ENCODE peak calls at places on chromosomes 12 and 14, in seven cellular contexts. C is upper lobe of left lung, U is choroid plexus epithelial cell, M is HL-60, T is heart left ventricle, Z is fibroblast of mammary gland, L is WERI-Rb-1. R is an unnamed sample.

GRCh38 chr14:54606178-54606577 is 39.2 kb downstream of the SAMD4A start:
- DNase-seq in C (no peak), U (no peak), M (no peak), T (peak; percentile 74), Z (no peak), L (no peak), R (no peak)

GRCh38 chr14:94441130-94441529 is 11.5 kb downstream of the SERPINA11 start:
- DNase-seq in C (no peak), U (no peak), M (no peak), T (no peak), Z (no peak), L (no peak), R (no peak)

GRCh38 chr12:92740421-92740820 is 37.6 kb downstream of the PLEKHG7 start:
- DNase-seq in C (no peak), U (no peak), M (no peak), T (no peak), Z (no peak), L (no peak), R (no peak)

GRCh38 chr14:24079521-24080141 is 8.3 kb downstream of the CPNE6 start:
- DNase-seq in C (no peak), U (no peak), M (peak; percentile 73), T (peak; percentile 2), Z (no peak), L (peak; percentile 96), R (no peak)

GRCh38 chr12:101697930-101698781 is 716 bp downstream of the CHPT1 start:
- DNase-seq in C (peak; percentile 67), U (peak; percentile 42), M (peak; percentile 72), T (peak; percentile 79), Z (peak; percentile 34), L (peak; percentile 44), R (no peak)

GRCh38 chr12:6697584-6698351 is 2.8 kb downstream of the PIANP start:
- DNase-seq in C (no peak), U (peak; percentile 66), M (peak; percentile 32), T (no peak), Z (peak; percentile 71), L (peak; percentile 65), R (no peak)

GRCh38 chr14:78746086-78746595 is 576.0 kb downstream of the NRXN3 start:
- DNase-seq in C (no peak), U (no peak), M (no peak), T (no peak), Z (no peak), L (peak; percentile 55), R (no peak)

GRCh38 chr12:128802756-128803155 is 21.0 kb downstream of the SLC15A4 start:
- DNase-seq in C (no peak), U (no peak), M (no peak), T (no peak), Z (no peak), L (no peak), R (no peak)

GRCh38 chr12:128290938-128291337 is 24.0 kb downstream of the TMEM132C start:
- DNase-seq in C (no peak), U (no peak), M (no peak), T (no peak), Z (peak; percentile 1), L (no peak), R (no peak)

GRCh38 chr12:110012137-110012536 is 12.9 kb downstream of the ANKRD13A start:
- DNase-seq in C (peak; percentile 87), U (no peak), M (no peak), T (no peak), Z (peak; percentile 25), L (no peak), R (no peak)

GRCh38 chr14:61524211-61524806 is 171.0 kb upstream of the HIF1A start:
- DNase-seq in C (peak; percentile 65), U (peak; percentile 81), M (no peak), T (no peak), Z (peak; percentile 86), L (no peak), R (no peak)

GRCh38 chr12:5578775-5579174 is 146.9 kb downstream of the NTF3 start:
- DNase-seq in C (no peak), U (no peak), M (no peak), T (no peak), Z (no peak), L (no peak), R (no peak)

GRCh38 chr12:128449146-128449894 is 182.3 kb downstream of the TMEM132C start:
- DNase-seq in C (no peak), U (no peak), M (no peak), T (no peak), Z (no peak), L (no peak), R (no peak)

DNA sequence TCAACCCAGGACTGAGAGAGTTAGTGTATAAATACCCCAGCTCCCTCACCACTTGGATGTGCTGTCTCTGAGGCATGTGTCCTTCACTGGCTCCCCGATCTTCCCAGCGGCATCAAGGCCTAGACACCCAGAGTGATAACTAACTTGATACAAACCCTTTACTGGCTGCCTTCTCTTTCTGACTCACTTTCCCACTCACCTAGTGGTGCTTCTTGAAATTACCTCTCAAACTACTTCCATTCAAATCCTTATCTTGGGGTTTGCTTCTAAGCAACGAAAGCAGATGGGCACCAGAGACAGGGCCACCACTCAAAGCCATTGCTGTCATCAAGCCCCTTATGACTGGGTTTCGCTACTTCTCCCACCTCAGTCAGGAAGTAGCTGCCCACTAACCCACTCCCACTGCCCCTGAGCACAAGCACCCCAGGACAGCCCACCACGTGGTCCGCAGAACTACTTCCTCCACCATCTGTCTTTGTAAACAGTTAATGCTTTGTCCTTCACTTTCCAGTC is 17.2 kb downstream of the ZFP36L1 start:
- DNase-seq in C (peak; percentile 18), U (no peak), M (no peak), T (no peak), Z (no peak), L (no peak), R (no peak)
- TF ChIP-seq CTCF in C (no peak), U (peak; percentile 1), M (no peak), T (peak; percentile 11), Z (no peak), L (peak; percentile 28), R (no peak)

GRCh38 chr12:105223358-105223840 is 12.6 kb downstream of the APPL2 start:
- DNase-seq in C (peak; percentile 24), U (no peak), M (peak; percentile 22), T (no peak), Z (peak; percentile 47), L (no peak), R (no peak)
- H3K4me3 ChIP-seq in C (no peak overlapping the region), U (no peak overlapping the region), M (no peak overlapping the region), T (no peak overlapping the region), Z (no peak overlapping the region), L (no peak overlapping the region), R (no peak overlapping the region)

DNA sequence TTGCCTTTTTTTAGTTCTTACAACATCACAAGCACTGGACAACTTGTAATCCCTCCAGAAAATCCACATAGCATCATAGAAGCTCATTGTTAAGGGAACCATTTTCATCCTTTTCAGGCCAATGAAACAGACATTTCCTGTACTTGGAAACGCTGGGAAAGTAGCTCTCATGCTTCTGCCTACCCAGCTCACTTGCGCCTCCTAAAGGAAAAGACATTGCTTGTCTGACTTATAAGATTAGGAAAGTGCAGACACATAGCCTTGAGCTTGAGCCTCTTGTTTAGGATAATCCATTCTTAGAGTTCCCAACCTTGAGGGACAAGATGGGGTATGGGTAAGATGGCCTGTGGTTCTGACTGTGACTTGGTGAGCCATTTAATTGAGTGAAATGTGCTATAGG is 589.5 kb downstream of the NOVA1 start:
- DNase-seq in C (no peak), U (peak; percentile 45), M (peak; percentile 3), T (no peak), Z (peak; percentile 65), L (peak; percentile 6), R (no peak)
- TF ChIP-seq CTCF in C (no peak), U (peak; percentile 51), M (no peak), T (no peak), Z (peak; percentile 63), L (peak; percentile 30), R (no peak)

DNA sequence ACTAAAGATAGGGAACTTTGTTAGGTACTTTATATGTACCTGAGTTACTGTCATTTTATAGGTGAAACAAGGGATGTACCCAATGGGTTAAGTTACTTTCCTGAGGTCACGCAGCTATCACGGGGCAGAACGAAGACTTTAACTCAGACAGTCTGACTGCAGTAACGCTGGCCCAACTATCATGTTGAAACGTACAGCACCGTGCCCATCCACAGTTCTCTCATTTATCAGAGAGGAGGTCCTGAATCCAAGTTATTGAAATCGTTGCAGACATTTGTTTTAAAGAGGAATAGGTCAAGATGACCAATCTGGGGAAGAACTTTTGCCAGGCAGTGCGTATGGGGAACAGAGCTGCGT is 587 bp upstream of the C12orf75 start:
- DNase-seq in C (no peak), U (no peak), M (no peak), T (no peak), Z (no peak), L (no peak), R (peak; percentile 9)
- H3K4me3 ChIP-seq in C (peak overlapping the region; percentile 78), U (peak overlapping the region; percentile 74), M (peak overlapping the region; percentile 36), T (peak overlapping the region; percentile 79), Z (peak overlapping the region; percentile 52), L (peak overlapping the region; percentile 37), R (peak overlapping the region; percentile 4)

GRCh38 chr14:75258079-75258802 is 20.4 kb upstream of the FOS start:
- DNase-seq in C (peak; percentile 70), U (peak; percentile 61), M (peak; percentile 72), T (no peak), Z (peak; percentile 73), L (no peak), R (no peak)

GRCh38 chr14:75257241-75257640 is 21.4 kb upstream of the FOS start:
- DNase-seq in C (no peak), U (no peak), M (peak; percentile 9), T (no peak), Z (peak; percentile 56), L (no peak), R (no peak)

GRCh38 chr14:75259946-75260545 is 18.6 kb upstream of the FOS start:
- DNase-seq in C (no peak), U (no peak), M (no peak), T (no peak), Z (no peak), L (no peak), R (no peak)

GRCh38 chr14:75259510-75259855 is 19.1 kb upstream of the FOS start:
- DNase-seq in C (no peak), U (peak; percentile 89), M (no peak), T (no peak), Z (peak; percentile 76), L (peak; percentile 36), R (no peak)

DNA sequence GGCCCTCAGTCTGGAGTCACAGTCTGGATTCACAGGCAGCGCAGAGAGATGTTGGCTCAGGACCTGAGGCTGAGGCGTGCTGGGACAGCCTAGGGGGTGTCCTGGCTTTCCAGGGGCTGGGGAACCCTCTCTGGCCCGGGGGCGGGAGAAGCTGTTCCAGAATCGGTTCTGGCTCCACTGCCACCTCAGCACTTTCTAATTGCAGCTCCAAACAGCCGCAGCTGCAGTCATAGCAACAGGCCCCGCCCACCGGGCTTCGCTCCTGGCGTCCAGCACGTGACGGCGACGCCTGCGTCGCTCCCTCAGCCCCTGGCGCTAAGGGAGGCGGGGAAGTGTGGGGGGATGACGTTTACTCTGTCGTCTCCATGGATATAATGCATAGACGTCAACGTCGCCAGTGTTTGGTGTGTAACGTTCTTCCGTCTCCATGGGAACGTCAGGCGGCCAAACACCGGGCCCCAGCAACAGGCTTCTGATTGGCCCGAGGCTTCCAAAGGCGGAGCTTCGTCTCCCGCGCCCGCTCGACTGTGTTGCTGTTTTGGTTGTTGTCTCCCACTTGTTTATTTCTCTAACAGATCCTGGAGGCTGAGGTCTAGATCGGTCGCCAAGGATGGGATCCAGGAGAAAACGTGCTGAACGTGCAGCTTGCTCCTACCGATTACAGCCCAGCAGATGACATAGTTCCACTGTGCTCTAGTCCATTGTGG is 19.7 kb upstream of the FOS start:
- DNase-seq in C (peak; percentile 100), U (peak; percentile 100), M (peak; percentile 96), T (peak; percentile 100), Z (peak; percentile 100), L (peak; percentile 99), R (peak; percentile 100)
- TF ChIP-seq CTCF in C (no peak), U (no peak), M (no peak), T (no peak), Z (no peak), L (no peak), R (no peak)